ENCODE peak calls at places on chromosome 4, in five cellular contexts. One of them, this sample, is unnamed.

GRCh38 chr4:165476214-165477098 is 97.6 kb downstream of the CPE start:
- DNase-seq in activated T-cell treated with anti-CD3 and anti-CD28 coated beads, Interleukin-2, amount 50 U/mL, for 1 hour: no peak
- DNase-seq in DMS 273 treated with DMSO at 0.1 percent for 48 hours: no peak
- DNase-seq in WERI-Rb-1: no peak
- DNase-seq in activated naive CD4-positive, alpha-beta T cell: no peak
- DNase-seq in this sample: no peak

GRCh38 chr4:147496500-147496899 is 15.6 kb downstream of the EDNRA start:
- DNase-seq in activated T-cell treated with anti-CD3 and anti-CD28 coated beads, Interleukin-2, amount 50 U/mL, for 1 hour: no peak
- DNase-seq in WERI-Rb-1: no peak
- DNase-seq in DMS 273 treated with DMSO at 0.1 percent for 48 hours: no peak
- DNase-seq in activated naive CD4-positive, alpha-beta T cell: no peak
- DNase-seq in this sample: no peak

GRCh38 chr4:83686166-83686565 is 150.3 kb downstream of the GPAT3 start:
- DNase-seq in DMS 273 treated with DMSO at 0.1 percent for 48 hours: no peak
- DNase-seq in activated T-cell treated with anti-CD3 and anti-CD28 coated beads, Interleukin-2, amount 50 U/mL, for 1 hour: no peak
- DNase-seq in WERI-Rb-1: no peak
- DNase-seq in activated naive CD4-positive, alpha-beta T cell: no peak
- DNase-seq in this sample: no peak

GRCh38 chr4:21964762-21965319 is 16.3 kb upstream of the KCNIP4 start:
- DNase-seq in activated T-cell treated with anti-CD3 and anti-CD28 coated beads, Interleukin-2, amount 50 U/mL, for 1 hour: no peak
- DNase-seq in WERI-Rb-1: no peak
- DNase-seq in activated naive CD4-positive, alpha-beta T cell: no peak
- DNase-seq in DMS 273 treated with DMSO at 0.1 percent for 48 hours: no peak
- DNase-seq in this sample: no peak

GRCh38 chr4:7426525-7427171 is 8.1 kb downstream of the PSAPL1 start:
- DNase-seq in activated T-cell treated with anti-CD3 and anti-CD28 coated beads, Interleukin-2, amount 50 U/mL, for 1 hour: peak; percentile 4
- DNase-seq in DMS 273 treated with DMSO at 0.1 percent for 48 hours: no peak
- DNase-seq in WERI-Rb-1: no peak
- DNase-seq in activated naive CD4-positive, alpha-beta T cell: no peak
- DNase-seq in this sample: peak; percentile 32

GRCh38 chr4:1033840-1034551 is 22.6 kb downstream of the FGFRL1 start:
- DNase-seq in activated naive CD4-positive, alpha-beta T cell: no peak
- DNase-seq in DMS 273 treated with DMSO at 0.1 percent for 48 hours: peak; percentile 28
- DNase-seq in WERI-Rb-1: peak; percentile 84
- DNase-seq in activated T-cell treated with anti-CD3 and anti-CD28 coated beads, Interleukin-2, amount 50 U/mL, for 1 hour: no peak
- DNase-seq in this sample: no peak

GRCh38 chr4:36523182-36523581 is 241.8 kb downstream of the DTHD1 start:
- DNase-seq in activated T-cell treated with anti-CD3 and anti-CD28 coated beads, Interleukin-2, amount 50 U/mL, for 1 hour: no peak
- DNase-seq in DMS 273 treated with DMSO at 0.1 percent for 48 hours: no peak
- DNase-seq in WERI-Rb-1: no peak
- DNase-seq in activated naive CD4-positive, alpha-beta T cell: no peak
- DNase-seq in this sample: no peak

GRCh38 chr4:7928711-7929505 is 10.8 kb downstream of the AFAP1 start:
- DNase-seq in DMS 273 treated with DMSO at 0.1 percent for 48 hours: no peak
- DNase-seq in activated naive CD4-positive, alpha-beta T cell: no peak
- DNase-seq in activated T-cell treated with anti-CD3 and anti-CD28 coated beads, Interleukin-2, amount 50 U/mL, for 1 hour: no peak
- DNase-seq in WERI-Rb-1: peak; percentile 73
- DNase-seq in this sample: no peak

GRCh38 chr4:8920969-8921368 is 49.3 kb upstream of the HMX1 start:
- DNase-seq in activated T-cell treated with anti-CD3 and anti-CD28 coated beads, Interleukin-2, amount 50 U/mL, for 1 hour: no peak
- DNase-seq in DMS 273 treated with DMSO at 0.1 percent for 48 hours: no peak
- DNase-seq in activated naive CD4-positive, alpha-beta T cell: no peak
- DNase-seq in WERI-Rb-1: no peak
- DNase-seq in this sample: no peak

GRCh38 chr4:170134821-170135220 is 45.1 kb upstream of the AADAT start:
- DNase-seq in activated naive CD4-positive, alpha-beta T cell: no peak
- DNase-seq in WERI-Rb-1: no peak
- DNase-seq in activated T-cell treated with anti-CD3 and anti-CD28 coated beads, Interleukin-2, amount 50 U/mL, for 1 hour: no peak
- DNase-seq in DMS 273 treated with DMSO at 0.1 percent for 48 hours: no peak
- DNase-seq in this sample: no peak

GRCh38 chr4:138851626-138852443 is 163.7 kb upstream of the NOCT start:
- DNase-seq in DMS 273 treated with DMSO at 0.1 percent for 48 hours: peak; percentile 41
- DNase-seq in activated T-cell treated with anti-CD3 and anti-CD28 coated beads, Interleukin-2, amount 50 U/mL, for 1 hour: no peak
- DNase-seq in activated naive CD4-positive, alpha-beta T cell: no peak
- DNase-seq in WERI-Rb-1: peak; percentile 76
- DNase-seq in this sample: no peak

GRCh38 chr4:38386011-38386551 is 277.9 kb upstream of the KLF3 start:
- DNase-seq in activated T-cell treated with anti-CD3 and anti-CD28 coated beads, Interleukin-2, amount 50 U/mL, for 1 hour: no peak
- DNase-seq in activated naive CD4-positive, alpha-beta T cell: no peak
- DNase-seq in WERI-Rb-1: no peak
- DNase-seq in DMS 273 treated with DMSO at 0.1 percent for 48 hours: no peak
- DNase-seq in this sample: no peak

GRCh38 chr4:25896782-25897539 is 17.1 kb upstream of the SMIM20 start:
- DNase-seq in DMS 273 treated with DMSO at 0.1 percent for 48 hours: no peak
- DNase-seq in activated naive CD4-positive, alpha-beta T cell: no peak
- DNase-seq in WERI-Rb-1: no peak
- DNase-seq in activated T-cell treated with anti-CD3 and anti-CD28 coated beads, Interleukin-2, amount 50 U/mL, for 1 hour: no peak
- DNase-seq in this sample: no peak

GRCh38 chr4:102180080-102180479 is 165.2 kb downstream of the SLC39A8 start:
- DNase-seq in activated naive CD4-positive, alpha-beta T cell: no peak
- DNase-seq in WERI-Rb-1: no peak
- DNase-seq in activated T-cell treated with anti-CD3 and anti-CD28 coated beads, Interleukin-2, amount 50 U/mL, for 1 hour: no peak
- DNase-seq in DMS 273 treated with DMSO at 0.1 percent for 48 hours: no peak
- DNase-seq in this sample: no peak

GRCh38 chr4:168765726-168766125 is 244.3 kb downstream of the CBR4 start:
- DNase-seq in DMS 273 treated with DMSO at 0.1 percent for 48 hours: no peak
- DNase-seq in activated T-cell treated with anti-CD3 and anti-CD28 coated beads, Interleukin-2, amount 50 U/mL, for 1 hour: no peak
- DNase-seq in WERI-Rb-1: no peak
- DNase-seq in activated naive CD4-positive, alpha-beta T cell: no peak
- DNase-seq in this sample: peak; percentile 74

This sample was measured in Peyer's patch.